ENCODE peak calls at places on chromosomes 13 and 19, in four cellular contexts. One of them, this sample, is unnamed.
A peak's percentile ranks its signal among the peaks of the same experiment; 100 is the strongest.

GRCh38 chr13:101399365-101399764 is 16.9 kb downstream of the NALCN start:
- DNase-seq in activated T-cell treated with anti-CD3 and anti-CD28 coated beads for 1 hour: no peak
- DNase-seq in retinal pigment epithelial cell: no peak
- DNase-seq in T-helper 2 cell: no peak
- DNase-seq in this sample: peak; percentile 51

GRCh38 chr19:13169769-13170168 is 19.6 kb downstream of the IER2 start:
- DNase-seq in activated T-cell treated with anti-CD3 and anti-CD28 coated beads for 1 hour: no peak
- DNase-seq in retinal pigment epithelial cell: no peak
- DNase-seq in T-helper 2 cell: no peak
- DNase-seq in this sample: peak; percentile 86

GRCh38 chr19:33063356-33064116 is 1.2 kb downstream of the RHPN2 start:
- DNase-seq in activated T-cell treated with anti-CD3 and anti-CD28 coated beads for 1 hour: no peak
- DNase-seq in retinal pigment epithelial cell: no peak
- DNase-seq in T-helper 2 cell: no peak
- DNase-seq in this sample: no peak

GRCh38 chr13:66689628-66690027 is 540.5 kb downstream of the PCDH9 start:
- DNase-seq in activated T-cell treated with anti-CD3 and anti-CD28 coated beads for 1 hour: no peak
- DNase-seq in retinal pigment epithelial cell: no peak
- DNase-seq in T-helper 2 cell: no peak
- DNase-seq in this sample: peak; percentile 10

GRCh38 chr13:70623260-70623659 is 515.0 kb upstream of the KLHL1 start:
- DNase-seq in activated T-cell treated with anti-CD3 and anti-CD28 coated beads for 1 hour: no peak
- DNase-seq in retinal pigment epithelial cell: no peak
- DNase-seq in T-helper 2 cell: no peak
- DNase-seq in this sample: no peak

GRCh38 chr13:66835040-66835628 is 395.0 kb downstream of the PCDH9 start:
- DNase-seq in activated T-cell treated with anti-CD3 and anti-CD28 coated beads for 1 hour: no peak
- DNase-seq in retinal pigment epithelial cell: peak; percentile 20
- DNase-seq in T-helper 2 cell: no peak
- DNase-seq in this sample: no peak

GRCh38 chr19:19628499-19629134 is 597 bp upstream of the LPAR2 start:
- DNase-seq in activated T-cell treated with anti-CD3 and anti-CD28 coated beads for 1 hour: peak; percentile 37
- DNase-seq in retinal pigment epithelial cell: peak; percentile 51
- DNase-seq in T-helper 2 cell: peak; percentile 41
- DNase-seq in this sample: no peak

GRCh38 chr13:72255908-72256307 is 388.9 kb upstream of the DACH1 start:
- DNase-seq in activated T-cell treated with anti-CD3 and anti-CD28 coated beads for 1 hour: no peak
- DNase-seq in retinal pigment epithelial cell: no peak
- DNase-seq in T-helper 2 cell: no peak
- DNase-seq in this sample: peak; percentile 61

GRCh38 chr13:74258951-74259350 is 124.7 kb upstream of the KLF12 start:
- DNase-seq in activated T-cell treated with anti-CD3 and anti-CD28 coated beads for 1 hour: no peak
- DNase-seq in retinal pigment epithelial cell: no peak
- DNase-seq in T-helper 2 cell: no peak
- DNase-seq in this sample: no peak

GRCh38 chr13:114282143-114282685 is 813 bp downstream of the UPF3A start:
- DNase-seq in activated T-cell treated with anti-CD3 and anti-CD28 coated beads for 1 hour: peak; percentile 11
- DNase-seq in retinal pigment epithelial cell: no peak
- DNase-seq in T-helper 2 cell: no peak
- DNase-seq in this sample: peak; percentile 79

GRCh38 chr19:53903055-53903680 is 5.9 kb upstream of the CACNG7 start:
- DNase-seq in activated T-cell treated with anti-CD3 and anti-CD28 coated beads for 1 hour: no peak
- DNase-seq in retinal pigment epithelial cell: no peak
- DNase-seq in T-helper 2 cell: no peak
- DNase-seq in this sample: no peak

GRCh38 chr13:29849071-29849541 is 1.3 kb downstream of the UBL3 start:
- DNase-seq in activated T-cell treated with anti-CD3 and anti-CD28 coated beads for 1 hour: no peak
- DNase-seq in retinal pigment epithelial cell: no peak
- DNase-seq in T-helper 2 cell: peak; percentile 17
- DNase-seq in this sample: peak; percentile 28

GRCh38 chr19:15631817-15632216 is 8.9 kb upstream of the CYP4F3 start:
- DNase-seq in activated T-cell treated with anti-CD3 and anti-CD28 coated beads for 1 hour: no peak
- DNase-seq in retinal pigment epithelial cell: no peak
- DNase-seq in T-helper 2 cell: peak; percentile 9
- DNase-seq in this sample: no peak

GRCh38 chr13:85040176-85040660 is 759.0 kb downstream of the SLITRK6 start:
- DNase-seq in activated T-cell treated with anti-CD3 and anti-CD28 coated beads for 1 hour: no peak
- DNase-seq in retinal pigment epithelial cell: no peak
- DNase-seq in T-helper 2 cell: no peak
- DNase-seq in this sample: no peak

GRCh38 chr13:109126973-109127615 is 497.7 kb downstream of the MYO16 start:
- DNase-seq in activated T-cell treated with anti-CD3 and anti-CD28 coated beads for 1 hour: no peak
- DNase-seq in retinal pigment epithelial cell: no peak
- DNase-seq in T-helper 2 cell: no peak
- DNase-seq in this sample: no peak

GRCh38 chr19:15534957-15535864 is 26.9 kb downstream of the CYP4F22 start:
- DNase-seq in activated T-cell treated with anti-CD3 and anti-CD28 coated beads for 1 hour: no peak
- DNase-seq in retinal pigment epithelial cell: no peak
- DNase-seq in T-helper 2 cell: no peak
- DNase-seq in this sample: no peak

GRCh38 chr19:49746206-49746958 is 16.7 kb downstream of the TSKS start:
- DNase-seq in activated T-cell treated with anti-CD3 and anti-CD28 coated beads for 1 hour: peak; percentile 19
- DNase-seq in retinal pigment epithelial cell: no peak
- DNase-seq in T-helper 2 cell: peak; percentile 43
- DNase-seq in this sample: no peak

GRCh38 chr19:41995959-41996797 is 2.1 kb upstream of the ATP1A3 start:
- DNase-seq in activated T-cell treated with anti-CD3 and anti-CD28 coated beads for 1 hour: no peak
- DNase-seq in retinal pigment epithelial cell: no peak
- DNase-seq in T-helper 2 cell: no peak
- DNase-seq in this sample: no peak

GRCh38 chr19:37914908-37915307 is 7.9 kb downstream of the SIPA1L3 start:
- DNase-seq in activated T-cell treated with anti-CD3 and anti-CD28 coated beads for 1 hour: no peak
- DNase-seq in retinal pigment epithelial cell: no peak
- DNase-seq in T-helper 2 cell: no peak
- DNase-seq in this sample: no peak